ENCODE peak calls at places on chromosomes 7 and 10, in four cellular contexts. J is keratinocyte, E is endodermal cell, Q is cardiac muscle cell. O is an unnamed sample.

GRCh38 chr10:1399431-1400120 is 337.7 kb downstream of the ADARB2 start:
- DNase-seq in J (no peak), E (peak; percentile 47), Q (no peak), O (no peak)

GRCh38 chr10:20694296-20694695 is 202.8 kb downstream of the NEBL start:
- DNase-seq in J (no peak), E (no peak), Q (no peak), O (no peak)

GRCh38 chr7:119964640-119965542 is 308.1 kb upstream of the KCND2 start:
- DNase-seq in J (no peak), E (no peak), Q (no peak), O (no peak)

GRCh38 chr10:29011511-29011910 is 277.4 kb upstream of the LYZL1 start:
- DNase-seq in J (no peak), E (no peak), Q (no peak), O (no peak)

GRCh38 chr7:139886206-139886605 is 57.1 kb downstream of the TBXAS1 start:
- DNase-seq in J (no peak), E (no peak), Q (no peak), O (no peak)

GRCh38 chr7:27249724-27250636 is 7.4 kb downstream of the EVX1 start:
- DNase-seq in J (no peak), E (no peak), Q (no peak), O (no peak)

GRCh38 chr10:37685741-37686683 is 171.4 kb downstream of the ZNF248 start:
- DNase-seq in J (no peak), E (no peak), Q (no peak), O (no peak)

GRCh38 chr7:23893942-23894890 is 184.2 kb downstream of the STK31 start:
- DNase-seq in J (no peak), E (no peak), Q (peak; percentile 25), O (no peak)

GRCh38 chr10:121694966-121695340 is 96.7 kb upstream of the FGFR2 start:
- DNase-seq in J (peak; percentile 76), E (no peak), Q (peak; percentile 31), O (peak; percentile 74)

GRCh38 chr10:79414714-79415113 is 30.7 kb downstream of the ZCCHC24 start:
- DNase-seq in J (no peak), E (no peak), Q (no peak), O (no peak)

GRCh38 chr10:33211123-33211878 is 123.2 kb downstream of the NRP1 start:
- DNase-seq in J (no peak), E (peak; percentile 66), Q (no peak), O (no peak)

GRCh38 chr7:42953989-42954388 is 21.8 kb downstream of the MRPL32 start:
- DNase-seq in J (no peak), E (no peak), Q (no peak), O (no peak)

GRCh38 chr10:30999084-30999712 is 32.5 kb downstream of the ZNF438 start:
- DNase-seq in J (no peak), E (no peak), Q (no peak), O (no peak)

GRCh38 chr10:29189272-29189671 is 99.6 kb upstream of the LYZL1 start:
- DNase-seq in J (no peak), E (no peak), Q (no peak), O (no peak)

GRCh38 chr7:83077328-83077727 is 85.4 kb downstream of the PCLO start:
- DNase-seq in J (no peak), E (no peak), Q (no peak), O (no peak)

GRCh38 chr10:129662386-129662785 is 195.3 kb downstream of the MGMT start:
- DNase-seq in J (no peak), E (peak; percentile 65), Q (no peak), O (no peak)

GRCh38 chr7:91165846-91166230 is 98.4 kb upstream of the FZD1 start:
- DNase-seq in J (no peak), E (no peak), Q (no peak), O (no peak)

GRCh38 chr7:127900735-127901685 is 130.2 kb downstream of the LRRC4 start:
- DNase-seq in J (no peak), E (peak; percentile 70), Q (no peak), O (no peak)

GRCh38 chr10:60299961-60300883 is 89.5 kb downstream of the ANK3 start:
- DNase-seq in J (no peak), E (peak; percentile 76), Q (peak; percentile 81), O (peak; percentile 7)

GRCh38 chr10:125265579-125265955 is 105.2 kb upstream of the CTBP2 start:
- DNase-seq in J (no peak), E (peak; percentile 45), Q (no peak), O (no peak)

GRCh38 chr10:87705339-87705738 is 45.7 kb downstream of the PAPSS2 start:
- DNase-seq in J (no peak), E (no peak), Q (no peak), O (no peak)

GRCh38 chr10:132303361-132304115 is 4.2 kb downstream of the STK32C start:
- DNase-seq in J (no peak), E (no peak), Q (no peak), O (no peak)

GRCh38 chr7:76318488-76319353 is 16.2 kb downstream of the HSPB1 start:
- DNase-seq in J (no peak), E (peak; percentile 84), Q (peak; percentile 56), O (peak; percentile 83)

GRCh38 chr7:156065400-156065799 is 253.1 kb upstream of the SHH start:
- DNase-seq in J (no peak), E (no peak), Q (no peak), O (no peak)

GRCh38 chr7:27917774-27918314 is 177.9 kb downstream of the TAX1BP1 start:
- DNase-seq in J (no peak), E (no peak), Q (no peak), O (no peak)

GRCh38 chr10:110547139-110547761 is 20.2 kb upstream of the SMC3 start:
- DNase-seq in J (no peak), E (no peak), Q (peak; percentile 67), O (no peak)

GRCh38 chr7:128883622-128884549 is 21.2 kb downstream of the ATP6V1F start:
- DNase-seq in J (no peak), E (peak; percentile 97), Q (peak; percentile 88), O (peak; percentile 84)

GRCh38 chr10:3036155-3036554 is 31.2 kb upstream of the PFKP start:
- DNase-seq in J (no peak), E (no peak), Q (no peak), O (no peak)

GRCh38 chr10:1374501-1374900 is 318.3 kb downstream of the WDR37 start:
- DNase-seq in J (no peak), E (no peak), Q (no peak), O (no peak)

GRCh38 chr10:43138757-43139241 is 554 bp downstream of the CSGALNACT2 start:
- DNase-seq in J (no peak), E (no peak), Q (peak; percentile 39), O (peak; percentile 17)

GRCh38 chr10:90587081-90587491 is 270.8 kb downstream of the HTR7 start:
- DNase-seq in J (no peak), E (no peak), Q (no peak), O (no peak)

GRCh38 chr10:131732631-131733127 is 168.1 kb upstream of the PPP2R2D start:
- DNase-seq in J (no peak), E (peak; percentile 37), Q (no peak), O (no peak)

GRCh38 chr7:104963991-104964385 is 50.0 kb upstream of the KMT2E start:
- DNase-seq in J (no peak), E (no peak), Q (no peak), O (no peak)

GRCh38 chr7:104964626-104965236 is 49.3 kb upstream of the KMT2E start:
- DNase-seq in J (no peak), E (no peak), Q (no peak), O (no peak)

GRCh38 chr7:104960741-104961479 is 53.1 kb upstream of the KMT2E start:
- DNase-seq in J (no peak), E (no peak), Q (no peak), O (no peak)

GRCh38 chr7:104963378-104963990 is 50.5 kb upstream of the KMT2E start:
- DNase-seq in J (no peak), E (no peak), Q (no peak), O (no peak)

DNA sequence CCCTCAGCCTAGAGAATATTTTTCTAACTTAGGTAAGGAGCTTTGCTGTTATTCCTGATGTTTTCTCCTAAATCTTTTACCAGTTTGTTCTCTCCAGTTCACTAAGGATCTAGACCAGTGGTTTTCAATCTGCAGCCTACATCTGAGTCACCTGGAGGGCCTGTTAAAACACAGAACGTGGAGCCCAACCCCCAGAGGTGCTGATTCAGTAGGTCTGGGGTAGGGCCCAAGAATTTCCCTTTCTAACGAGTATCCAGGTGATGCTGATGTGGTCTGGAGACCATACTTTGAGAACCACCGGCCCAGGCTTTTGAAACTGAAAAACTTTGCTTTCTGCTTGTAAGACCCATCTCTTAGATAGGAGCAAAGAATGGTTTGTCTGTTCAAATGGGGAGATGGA is 51.2 kb upstream of the KMT2E start:
- DNase-seq in J (no peak), E (no peak), Q (no peak), O (no peak)
- H3K27ac ChIP-seq in J (peak overlapping the region; percentile 91), E (no peak overlapping the region), Q (no peak overlapping the region), O (no peak overlapping the region)

DNA sequence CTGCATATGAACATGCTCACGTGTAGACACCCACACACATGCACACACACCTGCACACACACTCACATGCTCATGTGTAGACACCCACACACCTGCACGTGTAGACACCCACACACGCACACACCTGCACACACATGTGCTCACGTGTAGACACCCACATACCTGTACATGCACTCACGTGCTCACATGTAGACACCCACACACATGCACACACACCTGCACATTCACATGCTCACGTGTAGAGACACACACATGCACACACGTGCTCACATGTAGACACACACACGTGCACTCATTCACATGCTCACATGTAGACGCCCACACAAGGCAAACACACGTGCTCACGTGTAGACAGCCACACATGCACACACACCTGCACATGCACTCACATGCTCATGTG is 275.8 kb downstream of the PTPRN2 start:
- DNase-seq in J (no peak), E (no peak), Q (no peak), O (no peak)
- H3K9me3 ChIP-seq in J (peaks cover 22% of the 10 kb centered on the region), E (peaks cover 80% of the 10 kb centered on the region), Q (no peaks in the 10 kb centered on the region), O (peaks cover 4% of the 10 kb centered on the region)

DNA sequence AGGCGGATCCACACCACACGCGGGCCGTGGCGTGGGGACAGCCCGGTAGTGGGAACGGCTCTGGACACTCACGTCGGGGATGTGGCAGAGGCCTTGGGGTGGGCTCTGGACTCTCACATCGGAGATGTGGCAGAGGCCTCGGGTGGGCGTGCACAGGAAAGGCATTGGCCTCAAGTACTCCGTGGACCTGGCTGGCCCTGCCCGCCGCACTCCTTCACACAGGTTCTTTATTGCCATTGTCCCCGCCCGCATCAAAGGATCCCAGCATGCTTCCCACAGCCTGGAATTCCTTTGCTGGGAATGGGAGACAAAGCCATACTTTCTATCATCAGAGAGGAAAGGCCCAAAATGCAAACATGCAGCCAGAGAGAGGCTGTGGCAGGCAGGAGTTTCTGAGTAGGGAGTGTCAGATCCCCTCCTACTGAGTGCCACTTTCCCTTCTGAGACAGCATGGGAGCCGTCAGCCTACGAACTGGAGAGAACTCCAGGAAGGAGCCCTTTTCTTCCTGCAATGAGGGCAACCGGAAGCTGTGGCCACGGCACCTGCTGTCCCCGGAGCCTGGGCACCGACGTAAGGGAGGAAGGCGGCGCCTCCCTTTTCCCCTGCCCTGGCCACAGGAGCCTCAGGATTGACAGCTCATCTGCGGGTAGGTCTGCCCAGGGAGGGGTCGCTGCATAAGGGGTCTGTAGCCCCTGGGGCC is 51.5 kb downstream of the RBM17 start:
- DNase-seq in J (no peak), E (peak; percentile 78), Q (no peak), O (peak; percentile 42)
- H3K4me3 ChIP-seq in J (no peak overlapping the region), E (no peak overlapping the region), Q (no peak overlapping the region), O (no peak overlapping the region)

GRCh38 chr10:97738616-97739015 is 1.7 kb downstream of the ZFYVE27 start:
- DNase-seq in J (no peak), E (no peak), Q (no peak), O (no peak)
- H3K27ac ChIP-seq in J (no peak overlapping the region), E (no peak overlapping the region), Q (no peak overlapping the region), O (no peak overlapping the region)